ENCODE peak calls at places on chromosomes 2 and 18, in nine cellular contexts. B is HL-60; I is GM23248; X is PC-3; N is lung; S is tibial nerve; G is BJ; T is CD8-positive, alpha-beta memory T cell; Z is fibroblast of pulmonary artery. K is an unnamed sample.

GRCh38 chr18:54749291-54749690 is 79.0 kb upstream of the RAB27B start:
- DNase-seq in B (no peak), I (no peak), X (no peak), N (no peak), S (no peak), G (no peak), T (no peak), Z (no peak), K (no peak)

GRCh38 chr2:196750977-196751631 is 48.4 kb downstream of the GTF3C3 start:
- DNase-seq in B (peak; percentile 34), I (peak; percentile 84), X (peak; percentile 84), N (peak; percentile 54), S (peak; percentile 37), G (peak; percentile 4), T (peak; percentile 30), Z (peak; percentile 81), K (peak; percentile 68)

GRCh38 chr2:174688079-174688478 is 76.2 kb downstream of the CHRNA1 start:
- DNase-seq in B (no peak), I (peak; percentile 79), X (peak; percentile 60), N (no peak), S (no peak), G (no peak), T (peak; percentile 47), Z (peak; percentile 71), K (no peak)

GRCh38 chr2:172012688-172013358 is 13.1 kb downstream of the METAP1D start:
- DNase-seq in B (no peak), I (no peak), X (no peak), N (no peak), S (no peak), G (no peak), T (no peak), Z (no peak), K (no peak)

GRCh38 chr2:72923833-72924352 is 6.6 kb downstream of the EMX1 start:
- DNase-seq in B (no peak), I (no peak), X (no peak), N (no peak), S (no peak), G (no peak), T (no peak), Z (no peak), K (no peak)

GRCh38 chr2:44744961-44745360 is 196.5 kb upstream of the SIX3 start:
- DNase-seq in B (no peak), I (no peak), X (no peak), N (no peak), S (no peak), G (no peak), T (no peak), Z (no peak), K (no peak)

GRCh38 chr2:9941996-9942390 is 9.5 kb upstream of the GRHL1 start:
- DNase-seq in B (no peak), I (no peak), X (no peak), N (no peak), S (no peak), G (no peak), T (no peak), Z (no peak), K (no peak)

GRCh38 chr2:219388845-219389156 is 1.1 kb upstream of the DNPEP start:
- DNase-seq in B (no peak), I (no peak), X (no peak), N (no peak), S (no peak), G (no peak), T (no peak), Z (no peak), K (no peak)

GRCh38 chr2:182887093-182887492 is 20.7 kb upstream of the FRZB start:
- DNase-seq in B (no peak), I (no peak), X (no peak), N (no peak), S (no peak), G (no peak), T (no peak), Z (no peak), K (no peak)

GRCh38 chr2:177929662-177930522 is 142.7 kb downstream of the PDE11A start:
- DNase-seq in B (no peak), I (no peak), X (peak; percentile 53), N (no peak), S (no peak), G (no peak), T (no peak), Z (no peak), K (no peak)

GRCh38 chr18:58638446-58638845 is 9.6 kb upstream of the ALPK2 start:
- DNase-seq in B (no peak), I (no peak), X (no peak), N (no peak), S (no peak), G (no peak), T (no peak), Z (no peak), K (no peak)

GRCh38 chr2:8440029-8440778 is 241.7 kb upstream of the ID2 start:
- DNase-seq in B (peak; percentile 4), I (no peak), X (no peak), N (no peak), S (no peak), G (no peak), T (no peak), Z (no peak), K (peak; percentile 64)

GRCh38 chr2:8437949-8438400 is 243.9 kb upstream of the ID2 start:
- DNase-seq in B (no peak), I (no peak), X (no peak), N (no peak), S (no peak), G (no peak), T (no peak), Z (no peak), K (no peak)

GRCh38 chr2:8438996-8439395 is 242.9 kb upstream of the ID2 start:
- DNase-seq in B (no peak), I (no peak), X (no peak), N (no peak), S (no peak), G (no peak), T (no peak), Z (no peak), K (no peak)

GRCh38 chr2:8437228-8437948 is 244.5 kb upstream of the ID2 start:
- DNase-seq in B (no peak), I (peak; percentile 4), X (peak; percentile 67), N (no peak), S (no peak), G (no peak), T (no peak), Z (no peak), K (peak; percentile 16)

GRCh38 chr2:8438476-8438875 is 243.4 kb upstream of the ID2 start:
- DNase-seq in B (peak; percentile 65), I (no peak), X (no peak), N (no peak), S (no peak), G (no peak), T (no peak), Z (no peak), K (no peak)
- H3K4me3 ChIP-seq in B (no peak overlapping the region), I (no peak overlapping the region), X (no peak overlapping the region), N (no peak overlapping the region), S (no peak overlapping the region), G (no peak overlapping the region), T (no peak overlapping the region), Z (no peak overlapping the region), K (no peak overlapping the region)

DNA sequence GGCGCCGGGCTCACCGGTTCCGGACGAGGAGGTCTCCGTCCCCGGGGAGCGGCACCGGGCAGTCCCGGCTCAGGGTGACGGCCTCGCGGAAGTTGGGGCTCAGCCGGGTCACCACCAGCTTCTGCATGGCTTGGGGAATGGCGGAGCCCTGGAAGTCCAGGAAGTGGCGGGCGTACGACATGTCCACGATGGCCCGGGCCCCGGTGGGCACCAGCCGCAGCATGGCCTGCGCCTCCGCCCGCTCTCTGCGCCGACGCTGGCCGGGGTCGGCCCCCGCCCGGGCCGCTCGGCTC is 157 bp downstream of the PTGR3 start:
- DNase-seq in B (no peak), I (no peak), X (no peak), N (peak; percentile 42), S (no peak), G (no peak), T (no peak), Z (no peak), K (no peak)
- H3K4me3 ChIP-seq in B (peak overlapping the region; percentile 90), I (peak overlapping the region; percentile 92), X (peak overlapping the region; percentile 92), N (peak overlapping the region; percentile 73), S (peak overlapping the region; percentile 100), G (peak overlapping the region; percentile 68), T (peak overlapping the region; percentile 60), Z (peak overlapping the region; percentile 86), K (peak overlapping the region; percentile 64)

GRCh38 chr18:35026407-35027061 is 14.7 kb upstream of the MAPRE2 start:
- DNase-seq in B (no peak), I (no peak), X (no peak), N (no peak), S (no peak), G (no peak), T (peak; percentile 73), Z (no peak), K (no peak)
- H3K4me3 ChIP-seq in B (no peak overlapping the region), I (no peak overlapping the region), X (no peak overlapping the region), N (no peak overlapping the region), S (no peak overlapping the region), G (no peak overlapping the region), T (no peak overlapping the region), Z (no peak overlapping the region), K (no peak overlapping the region)

GRCh38 chr2:62195421-62196277 is at the start of gene B3GNT2:
- DNase-seq in B (no peak), I (peak; percentile 90), X (peak; percentile 72), N (peak; percentile 83), S (peak; percentile 68), G (no peak), T (peak; percentile 83), Z (peak; percentile 68), K (peak; percentile 85)

GRCh38 chr2:62192811-62193210 is 3.1 kb upstream of the B3GNT2 start:
- DNase-seq in B (no peak), I (no peak), X (no peak), N (no peak), S (no peak), G (no peak), T (no peak), Z (no peak), K (no peak)

GRCh38 chr2:62197017-62197586 is 1.2 kb downstream of the B3GNT2 start:
- DNase-seq in B (no peak), I (peak; percentile 41), X (peak; percentile 17), N (no peak), S (no peak), G (no peak), T (peak; percentile 66), Z (no peak), K (no peak)

GRCh38 chr2:62196278-62196901 is 475 bp downstream of the B3GNT2 start:
- DNase-seq in B (no peak), I (peak; percentile 34), X (peak; percentile 44), N (peak; percentile 68), S (peak; percentile 24), G (no peak), T (peak; percentile 71), Z (no peak), K (peak; percentile 80)

DNA sequence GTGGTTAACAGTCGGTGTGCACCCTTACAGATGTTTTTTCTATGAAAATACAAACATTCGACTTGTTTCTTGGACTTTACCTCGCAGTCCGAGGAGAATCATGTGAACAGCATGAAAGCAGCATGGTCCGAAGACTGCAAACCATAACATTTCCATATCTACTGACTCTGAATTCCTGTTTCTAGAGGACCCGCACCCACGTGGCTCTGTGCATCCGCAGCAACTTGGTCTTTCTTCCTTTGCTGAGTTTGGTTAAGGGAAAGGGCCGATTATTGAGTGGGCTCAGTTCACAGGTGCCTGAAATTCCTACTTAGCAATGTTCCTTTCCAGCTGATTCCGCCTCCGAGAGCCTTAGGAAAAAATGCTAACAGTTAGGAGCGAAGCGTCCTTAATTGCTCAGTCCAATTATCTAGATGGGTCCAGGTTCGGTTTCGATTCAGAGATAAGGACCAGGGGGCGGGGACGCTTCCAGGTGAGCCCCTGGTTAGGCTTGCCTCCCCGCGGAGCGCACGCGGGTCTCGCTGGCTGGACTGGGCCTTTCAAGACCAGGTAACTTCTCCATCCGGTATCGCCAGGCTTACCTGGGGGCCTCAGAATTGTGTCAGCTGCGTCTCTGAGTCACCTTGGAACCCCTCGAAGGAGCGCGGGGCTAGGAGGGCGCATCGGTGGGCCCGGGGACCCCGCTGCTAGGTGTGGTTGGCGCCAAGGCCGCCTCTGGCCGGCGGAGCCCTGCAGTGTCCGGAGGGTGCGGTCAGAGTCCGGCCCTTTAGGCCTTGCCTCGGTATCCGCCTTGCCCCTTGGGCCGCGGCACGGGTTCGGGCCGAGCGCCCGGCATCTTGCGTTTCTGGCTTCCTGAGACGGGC is 1.1 kb upstream of the B3GNT2 start:
- DNase-seq in B (no peak), I (no peak), X (no peak), N (no peak), S (no peak), G (no peak), T (no peak), Z (no peak), K (no peak)
- H3K4me3 ChIP-seq in B (no peak overlapping the region), I (peak overlapping the region; percentile 88), X (peak overlapping the region; percentile 90), N (no peak overlapping the region), S (peak overlapping the region; percentile 60), G (peak overlapping the region; percentile 96), T (peak overlapping the region; percentile 82), Z (peak overlapping the region; percentile 91), K (no peak overlapping the region)

K was measured in Caco-2.